ENCODE peak calls at places on chromosomes 7 and 10, in nine cellular contexts. One of them, this sample, is unnamed.
A peak's percentile ranks its signal among the peaks of the same experiment; 100 is the strongest.

GRCh38 chr7:151256410-151257045 is 8.0 kb upstream of the SMARCD3 start:
- DNase-seq in spleen: no peak
- DNase-seq in RWPE2: no peak
- DNase-seq in stimulated activated CD4-positive, alpha-beta T cell treated with anti-CD3 and anti-CD28 coated beads, Interleukin-12 subunit alpha, Interleukin-12 subunit beta, amount 100 ng/mL, for 24 hours: no peak
- DNase-seq in activated CD4-positive, alpha-beta T cell treated with anti-CD3 and anti-CD28 coated beads, Interleukin-2, amount 10 ng/mL, durations not matched to agents 7 days and 5 days: no peak
- DNase-seq in AG20443: peak; percentile 47
- DNase-seq in DND-41: no peak
- DNase-seq in RWPE1: no peak
- DNase-seq in EH: no peak
- DNase-seq in this sample: no peak

GRCh38 chr10:93760490-93760889 is 2.8 kb downstream of the LGI1 start:
- DNase-seq in spleen: no peak
- DNase-seq in RWPE2: no peak
- DNase-seq in stimulated activated CD4-positive, alpha-beta T cell treated with anti-CD3 and anti-CD28 coated beads, Interleukin-12 subunit alpha, Interleukin-12 subunit beta, amount 100 ng/mL, for 24 hours: no peak
- DNase-seq in activated CD4-positive, alpha-beta T cell treated with anti-CD3 and anti-CD28 coated beads, Interleukin-2, amount 10 ng/mL, durations not matched to agents 7 days and 5 days: no peak
- DNase-seq in AG20443: no peak
- DNase-seq in DND-41: no peak
- DNase-seq in RWPE1: no peak
- DNase-seq in EH: no peak
- DNase-seq in this sample: no peak

GRCh38 chr10:77603529-77603927 is 34.1 kb downstream of the KCNMA1 start:
- DNase-seq in spleen: no peak
- DNase-seq in RWPE2: no peak
- DNase-seq in stimulated activated CD4-positive, alpha-beta T cell treated with anti-CD3 and anti-CD28 coated beads, Interleukin-12 subunit alpha, Interleukin-12 subunit beta, amount 100 ng/mL, for 24 hours: no peak
- DNase-seq in activated CD4-positive, alpha-beta T cell treated with anti-CD3 and anti-CD28 coated beads, Interleukin-2, amount 10 ng/mL, durations not matched to agents 7 days and 5 days: no peak
- DNase-seq in AG20443: no peak
- DNase-seq in DND-41: peak; percentile 31
- DNase-seq in RWPE1: peak; percentile 17
- DNase-seq in EH: peak; percentile 35
- DNase-seq in this sample: peak; percentile 78

GRCh38 chr10:110081914-110082313 is 74.1 kb downstream of the ADD3 start:
- DNase-seq in spleen: no peak
- DNase-seq in RWPE2: no peak
- DNase-seq in stimulated activated CD4-positive, alpha-beta T cell treated with anti-CD3 and anti-CD28 coated beads, Interleukin-12 subunit alpha, Interleukin-12 subunit beta, amount 100 ng/mL, for 24 hours: no peak
- DNase-seq in activated CD4-positive, alpha-beta T cell treated with anti-CD3 and anti-CD28 coated beads, Interleukin-2, amount 10 ng/mL, durations not matched to agents 7 days and 5 days: no peak
- DNase-seq in AG20443: no peak
- DNase-seq in DND-41: no peak
- DNase-seq in RWPE1: peak; percentile 26
- DNase-seq in EH: peak; percentile 46
- DNase-seq in this sample: no peak

GRCh38 chr7:44906980-44907379 is 21.6 kb upstream of the PURB start:
- DNase-seq in spleen: no peak
- DNase-seq in RWPE2: no peak
- DNase-seq in stimulated activated CD4-positive, alpha-beta T cell treated with anti-CD3 and anti-CD28 coated beads, Interleukin-12 subunit alpha, Interleukin-12 subunit beta, amount 100 ng/mL, for 24 hours: no peak
- DNase-seq in activated CD4-positive, alpha-beta T cell treated with anti-CD3 and anti-CD28 coated beads, Interleukin-2, amount 10 ng/mL, durations not matched to agents 7 days and 5 days: no peak
- DNase-seq in AG20443: no peak
- DNase-seq in DND-41: no peak
- DNase-seq in RWPE1: no peak
- DNase-seq in EH: no peak
- DNase-seq in this sample: no peak

GRCh38 chr10:79293841-79294705 is 53.2 kb upstream of the PPIF start:
- DNase-seq in spleen: peak; percentile 89
- DNase-seq in RWPE2: no peak
- DNase-seq in stimulated activated CD4-positive, alpha-beta T cell treated with anti-CD3 and anti-CD28 coated beads, Interleukin-12 subunit alpha, Interleukin-12 subunit beta, amount 100 ng/mL, for 24 hours: no peak
- DNase-seq in activated CD4-positive, alpha-beta T cell treated with anti-CD3 and anti-CD28 coated beads, Interleukin-2, amount 10 ng/mL, durations not matched to agents 7 days and 5 days: no peak
- DNase-seq in AG20443: peak; percentile 63
- DNase-seq in DND-41: no peak
- DNase-seq in RWPE1: peak; percentile 78
- DNase-seq in EH: peak; percentile 69
- DNase-seq in this sample: peak; percentile 86

GRCh38 chr7:593324-594115 is 73.9 kb upstream of the PDGFA start:
- DNase-seq in spleen: no peak
- DNase-seq in RWPE2: no peak
- DNase-seq in stimulated activated CD4-positive, alpha-beta T cell treated with anti-CD3 and anti-CD28 coated beads, Interleukin-12 subunit alpha, Interleukin-12 subunit beta, amount 100 ng/mL, for 24 hours: no peak
- DNase-seq in activated CD4-positive, alpha-beta T cell treated with anti-CD3 and anti-CD28 coated beads, Interleukin-2, amount 10 ng/mL, durations not matched to agents 7 days and 5 days: no peak
- DNase-seq in AG20443: no peak
- DNase-seq in DND-41: peak; percentile 97
- DNase-seq in RWPE1: no peak
- DNase-seq in EH: no peak
- DNase-seq in this sample: no peak

GRCh38 chr10:97399843-97400545 is 1.1 kb downstream of the RRP12 start:
- DNase-seq in spleen: peak; percentile 83
- DNase-seq in RWPE2: no peak
- DNase-seq in stimulated activated CD4-positive, alpha-beta T cell treated with anti-CD3 and anti-CD28 coated beads, Interleukin-12 subunit alpha, Interleukin-12 subunit beta, amount 100 ng/mL, for 24 hours: no peak
- DNase-seq in activated CD4-positive, alpha-beta T cell treated with anti-CD3 and anti-CD28 coated beads, Interleukin-2, amount 10 ng/mL, durations not matched to agents 7 days and 5 days: peak; percentile 31
- DNase-seq in AG20443: peak; percentile 79
- DNase-seq in DND-41: no peak
- DNase-seq in RWPE1: peak; percentile 91
- DNase-seq in EH: peak; percentile 66
- DNase-seq in this sample: no peak

GRCh38 chr7:157297071-157297638 is 39.6 kb upstream of the DNAJB6 start:
- DNase-seq in spleen: no peak
- DNase-seq in RWPE2: no peak
- DNase-seq in stimulated activated CD4-positive, alpha-beta T cell treated with anti-CD3 and anti-CD28 coated beads, Interleukin-12 subunit alpha, Interleukin-12 subunit beta, amount 100 ng/mL, for 24 hours: no peak
- DNase-seq in activated CD4-positive, alpha-beta T cell treated with anti-CD3 and anti-CD28 coated beads, Interleukin-2, amount 10 ng/mL, durations not matched to agents 7 days and 5 days: no peak
- DNase-seq in AG20443: no peak
- DNase-seq in DND-41: no peak
- DNase-seq in RWPE1: no peak
- DNase-seq in EH: no peak
- DNase-seq in this sample: no peak

This sample was measured in cardiac septum.